ENCODE peak calls at places on chromosome X, in five cellular contexts. U is dorsolateral prefrontal cortex, N is lung, R is A673, J is fibroblast of mammary gland. W is an unnamed sample.

GRCh38 chrX:24479924-24480722 is 15.0 kb downstream of the PDK3 start:
- DNase-seq in U (no peak), N (peak), R (no peak), J (peak), W (no peak)

GRCh38 chrX:17826609-17827496 is 34.2 kb downstream of the RAI2 start:
- DNase-seq in U (no peak), N (no peak), R (no peak), J (peak), W (no peak)

GRCh38 chrX:103356023-103356798 is at the start of gene TCEAL9:
- DNase-seq in U (peak), N (peak), R (peak), J (peak), W (peak)

GRCh38 chrX:19544693-19545305 is 29.5 kb upstream of the MAP3K15 start:
- DNase-seq in U (no peak), N (peak), R (peak), J (peak), W (peak)

GRCh38 chrX:154490021-154490413 is 412 bp downstream of the SLC10A3 start:
- DNase-seq in U (no peak), N (no peak), R (no peak), J (peak), W (peak)

GRCh38 chrX:40644821-40645358 is 2.5 kb downstream of the CXorf38 start:
- DNase-seq in U (no peak), N (peak), R (peak), J (peak), W (peak)

GRCh38 chrX:150704030-150704613 is 10.9 kb downstream of the MTMR1 start:
- DNase-seq in U (no peak), N (no peak), R (no peak), J (no peak), W (peak)

GRCh38 chrX:460823-461640 is 74.3 kb upstream of the PPP2R3B start:
- DNase-seq in U (no peak), N (no peak), R (no peak), J (no peak), W (no peak)

GRCh38 chrX:44303119-44303518 is 40.4 kb downstream of the EFHC2 start:
- DNase-seq in U (no peak), N (no peak), R (no peak), J (no peak), W (no peak)
- TF ChIP-seq CTCF in U (no peak), N (no peak), R (peak), J (no peak), W (no peak)

GRCh38 chrX:102154900-102155805 is 624 bp downstream of the BEX5 start:
- DNase-seq in U (no peak), N (peak), R (no peak), J (no peak), W (no peak)
- H3K4me3 ChIP-seq in U (peak), N (peak), R (peak), J (no peak), W (peak)

DNA sequence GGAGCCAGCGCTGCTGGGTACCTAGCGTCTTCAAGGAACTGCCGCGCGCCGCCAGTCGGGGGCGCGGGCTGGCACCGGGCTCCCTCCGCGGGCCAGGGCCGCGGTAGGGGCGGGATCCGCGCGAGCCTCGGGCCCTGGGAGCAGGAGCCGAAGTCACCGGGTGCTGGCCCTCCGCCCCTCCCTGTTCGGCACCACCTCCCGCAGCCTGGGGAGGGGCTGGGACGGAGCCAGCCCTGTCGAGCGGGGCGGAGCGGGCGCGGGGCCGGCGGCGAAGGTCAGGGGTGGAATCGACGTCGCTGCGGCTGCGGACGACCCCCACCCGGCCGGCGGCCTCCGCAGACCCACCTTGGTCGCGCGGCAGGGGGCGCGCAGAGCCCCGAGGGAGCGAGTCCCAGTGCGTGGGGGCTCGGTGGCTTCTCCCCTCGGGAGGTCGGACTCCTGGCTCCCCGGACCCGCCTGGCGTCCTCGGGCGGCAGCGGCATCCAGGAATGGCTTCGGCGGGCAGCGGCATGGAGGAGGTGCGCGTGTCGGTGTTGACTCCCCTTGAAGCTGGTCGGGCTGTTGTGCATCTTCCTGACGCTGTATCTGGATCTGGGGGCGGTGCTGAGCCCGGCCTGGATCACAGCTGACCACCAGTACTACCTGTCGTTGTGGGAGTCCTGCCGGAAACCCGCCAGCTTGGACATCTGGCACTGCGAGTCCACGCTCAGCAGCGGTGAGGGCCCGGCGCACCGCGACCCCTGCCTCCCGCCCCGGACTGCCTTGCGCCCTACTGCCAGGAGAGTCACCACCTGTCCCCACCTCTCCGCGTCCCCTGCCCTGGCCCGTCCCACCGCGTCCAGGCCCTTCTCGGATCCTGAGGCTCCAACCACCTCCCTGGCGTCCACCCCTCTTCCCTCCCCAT is 50.5 kb upstream of the FAM47C start:
- DNase-seq in U (peak), N (peak), R (peak), J (no peak), W (no peak)
- TF ChIP-seq CTCF in U (no peak), N (no peak), R (peak), J (no peak), W (no peak)

DNA sequence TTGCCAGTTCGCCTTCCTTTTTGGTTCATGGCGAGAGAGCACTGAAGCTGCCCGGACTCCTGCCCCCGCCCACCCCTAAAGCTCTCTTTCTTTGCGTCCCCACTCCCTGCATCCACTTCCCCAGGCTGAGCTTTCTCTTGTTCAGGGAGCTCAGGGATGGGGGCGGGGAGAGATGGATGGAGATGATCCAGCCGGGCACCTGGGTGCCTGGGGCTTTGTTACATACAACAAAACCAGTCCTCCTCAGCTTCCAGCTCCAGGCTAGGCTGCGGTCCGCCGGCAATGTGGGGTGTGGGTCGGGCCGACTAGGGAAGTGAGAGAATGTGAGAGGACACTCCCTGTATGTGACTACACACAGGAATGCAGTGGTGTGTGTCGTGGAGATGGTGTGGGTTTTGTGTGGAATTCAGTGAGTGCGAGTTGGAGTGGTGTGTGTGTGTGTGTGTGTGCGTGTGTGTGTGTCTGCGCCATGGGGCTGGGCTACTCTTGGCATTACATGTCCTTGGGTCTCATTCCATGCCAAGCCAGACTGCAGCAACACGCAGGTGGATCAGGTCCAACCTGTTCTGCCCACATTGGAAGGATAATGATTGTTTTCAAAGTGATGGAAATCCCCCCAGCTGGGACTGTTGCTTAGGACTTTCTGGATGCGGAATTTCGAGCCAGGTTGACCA is 149.3 kb upstream of the CHRDL1 start:
- DNase-seq in U (peak), N (no peak), R (no peak), J (no peak), W (no peak)
- H3K4me3 ChIP-seq in U (peak), N (no peak), R (no peak), J (no peak), W (no peak)

DNA sequence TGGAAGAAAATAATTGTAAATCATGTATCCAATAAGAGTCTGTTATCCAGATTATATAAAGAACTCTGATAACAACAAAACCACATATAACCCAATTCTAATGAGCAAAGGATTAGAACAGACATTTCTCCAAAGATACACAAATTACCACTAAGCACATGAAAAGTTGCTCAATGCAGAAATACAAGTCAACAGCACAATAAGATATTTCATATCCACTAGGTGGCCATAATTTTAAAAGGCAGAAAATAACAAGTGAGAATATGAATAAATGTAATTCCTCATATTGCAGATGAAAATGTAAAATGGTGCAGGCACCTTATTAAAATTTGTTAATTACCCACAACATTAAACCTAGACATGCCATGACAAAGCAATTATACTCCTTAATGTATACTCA is 73.9 kb upstream of the ZCCHC13 start:
- DNase-seq in U (no peak), N (no peak), R (no peak), J (no peak), W (no peak)
- TF ChIP-seq CTCF in U (no peak), N (no peak), R (peak), J (peak), W (no peak)

GRCh38 chrX:15158736-15159406 is 111.0 kb downstream of the ASB9 start:
- DNase-seq in U (no peak), N (no peak), R (no peak), J (peak), W (no peak)
- H3K4me3 ChIP-seq in U (no peak), N (no peak), R (no peak), J (no peak), W (no peak)

GRCh38 chrX:12921886-12922599 is 15.6 kb downstream of the TLR8 start:
- DNase-seq in U (no peak), N (no peak), R (no peak), J (peak), W (no peak)

GRCh38 chrX:12919051-12919450 is 12.6 kb downstream of the TLR8 start:
- DNase-seq in U (no peak), N (no peak), R (no peak), J (no peak), W (no peak)

GRCh38 chrX:12917753-12918152 is 11.3 kb downstream of the TLR8 start:
- DNase-seq in U (no peak), N (no peak), R (no peak), J (no peak), W (no peak)

GRCh38 chrX:12920990-12921389 is 14.6 kb downstream of the TLR8 start:
- DNase-seq in U (no peak), N (no peak), R (no peak), J (no peak), W (no peak)

DNA sequence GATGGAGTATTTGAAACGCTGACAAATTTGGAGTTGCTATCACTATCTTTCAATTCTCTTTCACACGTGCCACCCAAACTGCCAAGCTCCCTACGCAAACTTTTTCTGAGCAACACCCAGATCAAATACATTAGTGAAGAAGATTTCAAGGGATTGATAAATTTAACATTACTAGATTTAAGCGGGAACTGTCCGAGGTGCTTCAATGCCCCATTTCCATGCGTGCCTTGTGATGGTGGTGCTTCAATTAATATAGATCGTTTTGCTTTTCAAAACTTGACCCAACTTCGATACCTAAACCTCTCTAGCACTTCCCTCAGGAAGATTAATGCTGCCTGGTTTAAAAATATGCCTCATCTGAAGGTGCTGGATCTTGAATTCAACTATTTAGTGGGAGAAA is 13.2 kb downstream of the TLR8 start:
- DNase-seq in U (no peak), N (no peak), R (no peak), J (no peak), W (no peak)
- TF ChIP-seq CTCF in U (no peak), N (no peak), R (no peak), J (no peak), W (no peak)

GRCh38 chrX:69615779-69616519 is at the start of gene EDA:
- DNase-seq in U (peak), N (peak), R (peak), J (peak), W (peak)
- H3K4me3 ChIP-seq in U (peak), N (peak), R (peak), J (peak), W (peak)